ENCODE peak calls at places on chromosomes 5 and 9, in ten cellular contexts. J is PC-3; G is HTR-8/SVneo; I is C1 segment of cervical spinal cord; S is AG20443; P is uterus; A is T-helper 9 cell; B is CD8-positive, alpha-beta memory T cell; T is activated CD4-positive, alpha-beta T cell treated with anti-CD3 and anti-CD28 coated beads, Interleukin-2, amount 10 ng/mL, durations not matched to agents 7 days and 5 days; U is EL. N is an unnamed sample.

GRCh38 chr9:32350682-32351081 is 33.8 kb upstream of the ACO1 start:
- DNase-seq in J (peak; percentile 62), G (peak; percentile 1), I (no peak), S (no peak), P (no peak), A (no peak), B (no peak), T (no peak), U (peak; percentile 11), N (no peak)

GRCh38 chr5:67431191-67431590 is 234.6 kb upstream of the CD180 start:
- DNase-seq in J (peak; percentile 15), G (no peak), I (no peak), S (no peak), P (peak; percentile 44), A (no peak), B (no peak), T (no peak), U (no peak), N (no peak)

GRCh38 chr5:156474251-156474650 is 147.3 kb downstream of the SGCD start:
- DNase-seq in J (no peak), G (no peak), I (peak; percentile 70), S (peak; percentile 44), P (peak; percentile 18), A (no peak), B (no peak), T (no peak), U (no peak), N (no peak)

GRCh38 chr5:14097998-14098471 is 45.1 kb upstream of the TRIO start:
- DNase-seq in J (peak; percentile 81), G (no peak), I (no peak), S (peak; percentile 50), P (no peak), A (no peak), B (no peak), T (no peak), U (peak; percentile 90), N (no peak)

GRCh38 chr9:30160570-30160969 is 2223.9 kb upstream of the ACO1 start:
- DNase-seq in J (no peak), G (no peak), I (no peak), S (no peak), P (no peak), A (no peak), B (peak; percentile 36), T (no peak), U (no peak), N (no peak)

GRCh38 chr9:14723301-14723700 is 768 bp upstream of the CER1 start:
- DNase-seq in J (no peak), G (no peak), I (no peak), S (no peak), P (no peak), A (no peak), B (no peak), T (no peak), U (no peak), N (no peak)

GRCh38 chr9:76354221-76354620 is 40.0 kb downstream of the RFK start:
- DNase-seq in J (no peak), G (no peak), I (no peak), S (no peak), P (no peak), A (no peak), B (no peak), T (no peak), U (no peak), N (no peak)

GRCh38 chr5:77065256-77065655 is 21.8 kb downstream of the ZBED3 start:
- DNase-seq in J (no peak), G (no peak), I (no peak), S (no peak), P (no peak), A (no peak), B (no peak), T (no peak), U (no peak), N (no peak)

GRCh38 chr5:109769597-109770291 is 80.0 kb downstream of the MAN2A1 start:
- DNase-seq in J (peak; percentile 49), G (no peak), I (no peak), S (no peak), P (no peak), A (no peak), B (no peak), T (no peak), U (peak; percentile 6), N (no peak)

GRCh38 chr5:40446910-40447309 is 232.8 kb upstream of the PTGER4 start:
- DNase-seq in J (peak; percentile 96), G (peak; percentile 65), I (no peak), S (peak; percentile 37), P (no peak), A (no peak), B (no peak), T (no peak), U (peak; percentile 80), N (no peak)

GRCh38 chr5:41270423-41271251 is 57.3 kb upstream of the C6 start:
- DNase-seq in J (peak; percentile 85), G (peak; percentile 48), I (peak; percentile 3), S (peak; percentile 61), P (peak; percentile 38), A (no peak), B (no peak), T (no peak), U (peak; percentile 61), N (peak; percentile 35)

GRCh38 chr9:94692601-94693000 is 33.9 kb upstream of the AOPEP start:
- DNase-seq in J (peak; percentile 69), G (no peak), I (no peak), S (no peak), P (no peak), A (no peak), B (no peak), T (no peak), U (no peak), N (no peak)

GRCh38 chr5:127351418-127351817 is 60.8 kb downstream of the MEGF10 start:
- DNase-seq in J (no peak), G (peak; percentile 44), I (no peak), S (no peak), P (no peak), A (no peak), B (no peak), T (no peak), U (peak; percentile 80), N (no peak)

GRCh38 chr5:181167814-181168488 is 20.6 kb downstream of the OR2V2 start:
- DNase-seq in J (peak; percentile 35), G (no peak), I (no peak), S (no peak), P (no peak), A (peak; percentile 27), B (no peak), T (peak; percentile 29), U (peak; percentile 40), N (peak; percentile 85)

GRCh38 chr5:175809531-175810121 is 61.8 kb upstream of the CPLX2 start:
- DNase-seq in J (peak; percentile 97), G (peak; percentile 86), I (no peak), S (peak; percentile 63), P (no peak), A (no peak), B (no peak), T (no peak), U (peak; percentile 99), N (no peak)

GRCh38 chr9:126093771-126094170 is 232.9 kb upstream of the MVB12B start:
- DNase-seq in J (no peak), G (no peak), I (no peak), S (no peak), P (no peak), A (no peak), B (no peak), T (no peak), U (no peak), N (no peak)

GRCh38 chr5:102223542-102224444 is 72.3 kb downstream of the SLCO4C1 start:
- DNase-seq in J (peak; percentile 88), G (peak; percentile 1), I (no peak), S (no peak), P (no peak), A (no peak), B (no peak), T (peak; percentile 19), U (peak; percentile 25), N (peak; percentile 16)

GRCh38 chr9:2657427-2657826 is 35.8 kb downstream of the VLDLR start:
- DNase-seq in J (no peak), G (no peak), I (no peak), S (no peak), P (no peak), A (no peak), B (no peak), T (no peak), U (no peak), N (no peak)

GRCh38 chr5:169126376-169127043 is 174.4 kb downstream of the SLIT3 start:
- DNase-seq in J (no peak), G (no peak), I (no peak), S (peak; percentile 27), P (no peak), A (no peak), B (no peak), T (no peak), U (peak; percentile 34), N (no peak)

GRCh38 chr5:43191740-43192557 is at the start of gene NIM1K:
- DNase-seq in J (peak; percentile 30), G (peak; percentile 60), I (peak; percentile 86), S (peak; percentile 68), P (peak; percentile 51), A (peak; percentile 15), B (peak; percentile 49), T (peak; percentile 40), U (peak; percentile 72), N (peak; percentile 85)

GRCh38 chr9:20903214-20903613 is 128.2 kb downstream of the HACD4 start:
- DNase-seq in J (no peak), G (no peak), I (no peak), S (no peak), P (no peak), A (no peak), B (no peak), T (no peak), U (no peak), N (no peak)

GRCh38 chr5:14048434-14048833 is 94.7 kb upstream of the TRIO start:
- DNase-seq in J (no peak), G (no peak), I (no peak), S (no peak), P (no peak), A (no peak), B (no peak), T (no peak), U (no peak), N (no peak)

GRCh38 chr5:26692952-26693351 is 345.4 kb downstream of the CDH9 start:
- DNase-seq in J (no peak), G (no peak), I (no peak), S (no peak), P (no peak), A (no peak), B (no peak), T (no peak), U (no peak), N (no peak)

GRCh38 chr9:127546125-127546832 is 65.8 kb upstream of the STXBP1 start:
- DNase-seq in J (no peak), G (no peak), I (no peak), S (no peak), P (no peak), A (no peak), B (no peak), T (no peak), U (no peak), N (no peak)

GRCh38 chr5:91033370-91033769 is 349.7 kb downstream of the ARRDC3 start:
- DNase-seq in J (no peak), G (no peak), I (no peak), S (no peak), P (no peak), A (no peak), B (no peak), T (no peak), U (no peak), N (no peak)

GRCh38 chr5:116652903-116653302 is 78.3 kb upstream of the SEMA6A start:
- DNase-seq in J (no peak), G (no peak), I (no peak), S (no peak), P (no peak), A (no peak), B (no peak), T (no peak), U (no peak), N (no peak)

GRCh38 chr9:121073038-121073437 is 1.7 kb upstream of the CNTRL start:
- DNase-seq in J (peak; percentile 22), G (no peak), I (no peak), S (peak; percentile 69), P (peak; percentile 74), A (no peak), B (no peak), T (no peak), U (peak; percentile 75), N (no peak)

GRCh38 chr5:131757830-131758519 is 38.8 kb downstream of the FNIP1 start:
- DNase-seq in J (no peak), G (no peak), I (no peak), S (no peak), P (no peak), A (no peak), B (no peak), T (no peak), U (no peak), N (no peak)